ENCODE peak calls at places on chromosomes 16 and 17, in four cellular contexts. One of them, this sample, is unnamed.

GRCh38 chr17:44863254-44863918 is 15.7 kb downstream of the HIGD1B start:
- DNase-seq in HCT116: no peak
- DNase-seq in HepG2: peak
- DNase-seq in H1: no peak
- DNase-seq in this sample: no peak

GRCh38 chr17:42514279-42514678 is 21.8 kb upstream of the NAGLU start:
- DNase-seq in HepG2: no peak
- DNase-seq in HCT116: no peak
- DNase-seq in H1: no peak
- DNase-seq in this sample: no peak

GRCh38 chr17:68532826-68533225 is 20.6 kb downstream of the PRKAR1A start:
- DNase-seq in HCT116: no peak
- DNase-seq in HepG2: no peak
- DNase-seq in H1: no peak
- DNase-seq in this sample: no peak

GRCh38 chr17:79362996-79363305 is 247.9 kb downstream of the RBFOX3 start:
- DNase-seq in HepG2: no peak
- DNase-seq in HCT116: no peak
- DNase-seq in H1: no peak
- DNase-seq in this sample: no peak

GRCh38 chr16:22789281-22789945 is 24.5 kb upstream of the HS3ST2 start:
- DNase-seq in HepG2: no peak
- DNase-seq in HCT116: no peak
- DNase-seq in H1: no peak
- DNase-seq in this sample: no peak

GRCh38 chr16:57882797-57883196 is 80.5 kb upstream of the KIFC3 start:
- DNase-seq in HCT116: no peak
- DNase-seq in H1: no peak
- DNase-seq in HepG2: no peak
- DNase-seq in this sample: no peak

GRCh38 chr16:84569382-84569987 is 48.4 kb downstream of the COTL1 start:
- DNase-seq in HCT116: no peak
- DNase-seq in H1: no peak
- DNase-seq in HepG2: no peak
- DNase-seq in this sample: no peak

GRCh38 chr16:70380205-70380918 is 33.7 kb downstream of the DDX19A start:
- DNase-seq in HepG2: peak
- DNase-seq in H1: peak
- DNase-seq in HCT116: no peak
- DNase-seq in this sample: no peak

GRCh38 chr17:83065660-83066542 is 13.5 kb upstream of the METRNL start:
- DNase-seq in H1: peak
- DNase-seq in HCT116: no peak
- DNase-seq in HepG2: no peak
- DNase-seq in this sample: no peak

GRCh38 chr16:11417487-11417886 is 72.2 kb downstream of the RMI2 start:
- DNase-seq in HCT116: no peak
- DNase-seq in H1: no peak
- DNase-seq in HepG2: no peak
- DNase-seq in this sample: no peak

GRCh38 chr16:11414815-11415775 is 69.8 kb downstream of the RMI2 start:
- DNase-seq in HepG2: no peak
- DNase-seq in HCT116: no peak
- DNase-seq in H1: no peak
- DNase-seq in this sample: no peak

GRCh38 chr16:11420895-11421294 is 75.6 kb downstream of the RMI2 start:
- DNase-seq in HepG2: no peak
- DNase-seq in HCT116: no peak
- DNase-seq in H1: no peak
- DNase-seq in this sample: no peak

GRCh38 chr16:11416228-11417001 is 71.2 kb downstream of the RMI2 start:
- DNase-seq in H1: no peak
- DNase-seq in HepG2: no peak
- DNase-seq in HCT116: no peak
- DNase-seq in this sample: no peak

GRCh38 chr16:11418506-11418905 is 73.2 kb downstream of the RMI2 start:
- DNase-seq in H1: no peak
- DNase-seq in HepG2: no peak
- DNase-seq in HCT116: no peak
- DNase-seq in this sample: no peak
- TF ChIP-seq FOSL1 in H1: no peak
- TF ChIP-seq FOSL1 in HepG2: no peak
- TF ChIP-seq FOSL1 in HCT116: no peak
- TF ChIP-seq FOSL1 in this sample: no peak

GRCh38 chr17:31508310-31509094 is 117.0 kb downstream of the RAB11FIP4 start:
- DNase-seq in HepG2: peak
- DNase-seq in HCT116: no peak
- DNase-seq in H1: no peak
- DNase-seq in this sample: no peak
- TF ChIP-seq FOSL1 in HepG2: no peak
- TF ChIP-seq FOSL1 in HCT116: no peak
- TF ChIP-seq FOSL1 in H1: no peak
- TF ChIP-seq FOSL1 in this sample: peak

GRCh38 chr16:67873435-67874146 is 739 bp downstream of the EDC4 start:
- DNase-seq in HCT116: no peak
- DNase-seq in H1: no peak
- DNase-seq in HepG2: no peak
- DNase-seq in this sample: no peak
- TF ChIP-seq FOSL1 in HCT116: no peak
- TF ChIP-seq FOSL1 in H1: no peak
- TF ChIP-seq FOSL1 in HepG2: no peak
- TF ChIP-seq FOSL1 in this sample: no peak

GRCh38 chr17:50579399-50579798 is 18.9 kb downstream of the CACNA1G start:
- DNase-seq in H1: no peak
- DNase-seq in HepG2: no peak
- DNase-seq in HCT116: no peak
- DNase-seq in this sample: peak
- TF ChIP-seq FOSL1 in H1: no peak
- TF ChIP-seq FOSL1 in HepG2: no peak
- TF ChIP-seq FOSL1 in HCT116: no peak
- TF ChIP-seq FOSL1 in this sample: no peak

DNA sequence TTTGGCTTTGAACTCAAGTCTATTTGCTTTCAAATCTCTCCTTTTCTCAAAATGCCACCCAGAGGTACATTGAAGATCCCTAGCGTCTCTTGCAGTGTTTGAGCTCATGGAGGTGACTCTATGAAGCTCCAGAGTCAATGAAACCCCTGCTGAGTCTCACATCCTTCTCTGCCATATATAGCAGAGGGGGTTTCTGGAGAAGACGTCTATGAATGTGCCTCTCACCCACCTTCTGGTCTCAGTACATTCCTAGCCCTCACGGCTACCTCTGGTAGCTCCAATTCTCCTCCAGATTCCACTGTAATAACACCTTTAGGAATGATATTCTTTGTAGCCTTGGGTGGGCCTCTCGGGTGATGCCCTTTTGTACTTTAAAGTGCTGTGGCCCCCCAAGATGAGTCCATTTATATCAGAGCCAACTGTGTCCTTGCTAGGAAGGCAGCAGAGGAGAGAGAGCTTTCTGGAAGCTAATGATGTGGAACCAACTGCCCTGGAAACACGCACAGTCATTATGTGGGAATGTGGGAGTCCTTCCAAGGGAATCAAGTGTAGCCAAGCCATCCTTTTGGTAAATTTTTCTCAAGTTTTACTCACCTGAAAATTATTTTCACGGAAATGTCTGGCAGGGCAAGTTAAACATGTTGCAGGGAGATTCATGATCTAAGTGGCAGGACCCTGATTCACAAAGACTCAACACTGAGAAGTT is 123.4 kb downstream of the ASIC2 start:
- DNase-seq in HCT116: no peak
- DNase-seq in HepG2: no peak
- DNase-seq in H1: no peak
- DNase-seq in this sample: no peak
- TF ChIP-seq FOSL1 in HCT116: no peak
- TF ChIP-seq FOSL1 in HepG2: no peak
- TF ChIP-seq FOSL1 in H1: no peak
- TF ChIP-seq FOSL1 in this sample: no peak

GRCh38 chr16:15041260-15042011 is 14.4 kb downstream of the NTAN1 start:
- DNase-seq in HCT116: no peak
- DNase-seq in H1: no peak
- DNase-seq in HepG2: no peak
- DNase-seq in this sample: peak
- TF ChIP-seq FOSL1 in HCT116: no peak
- TF ChIP-seq FOSL1 in H1: no peak
- TF ChIP-seq FOSL1 in HepG2: no peak
- TF ChIP-seq FOSL1 in this sample: no peak

DNA sequence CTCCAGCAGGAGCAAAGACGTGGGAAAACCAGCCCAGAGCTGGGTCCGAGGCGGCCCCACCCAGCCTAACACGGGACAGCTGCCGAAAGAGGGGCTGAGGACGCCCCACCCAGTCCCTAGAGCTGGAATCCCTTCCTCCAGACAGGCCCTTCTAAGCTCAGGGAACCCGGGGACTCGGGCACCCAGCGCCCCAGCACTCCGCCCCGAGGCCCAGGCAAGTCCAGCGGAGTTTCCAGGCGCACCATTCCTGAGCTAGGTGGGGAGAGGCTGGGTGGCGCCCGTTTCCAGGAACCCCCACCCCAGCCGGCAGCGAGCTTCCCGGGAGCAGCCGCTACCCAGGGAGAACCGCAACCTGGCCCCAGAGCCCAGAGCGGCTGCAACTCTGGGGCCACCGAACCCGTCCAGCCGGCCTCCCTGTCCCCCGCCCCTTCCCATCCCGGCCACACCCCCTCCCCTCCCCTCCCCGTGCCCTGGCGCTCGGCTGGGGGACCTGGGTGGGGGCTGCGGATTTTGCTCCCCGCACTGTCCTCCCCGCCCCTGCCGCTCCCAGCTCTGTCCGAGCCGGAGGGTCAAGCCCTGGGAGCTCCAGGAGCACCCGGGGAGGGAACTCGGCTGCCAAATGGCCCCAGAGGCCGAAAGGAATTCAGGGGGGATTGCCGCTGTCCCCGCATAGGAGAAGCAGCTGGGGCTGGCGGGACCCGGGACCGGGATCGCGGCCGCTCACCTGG is 503 bp downstream of the TMC6 start:
- DNase-seq in H1: no peak
- DNase-seq in HCT116: no peak
- DNase-seq in HepG2: peak
- DNase-seq in this sample: peak
- TF ChIP-seq FOSL1 in H1: no peak
- TF ChIP-seq FOSL1 in HCT116: no peak
- TF ChIP-seq FOSL1 in HepG2: no peak
- TF ChIP-seq FOSL1 in this sample: no peak

DNA sequence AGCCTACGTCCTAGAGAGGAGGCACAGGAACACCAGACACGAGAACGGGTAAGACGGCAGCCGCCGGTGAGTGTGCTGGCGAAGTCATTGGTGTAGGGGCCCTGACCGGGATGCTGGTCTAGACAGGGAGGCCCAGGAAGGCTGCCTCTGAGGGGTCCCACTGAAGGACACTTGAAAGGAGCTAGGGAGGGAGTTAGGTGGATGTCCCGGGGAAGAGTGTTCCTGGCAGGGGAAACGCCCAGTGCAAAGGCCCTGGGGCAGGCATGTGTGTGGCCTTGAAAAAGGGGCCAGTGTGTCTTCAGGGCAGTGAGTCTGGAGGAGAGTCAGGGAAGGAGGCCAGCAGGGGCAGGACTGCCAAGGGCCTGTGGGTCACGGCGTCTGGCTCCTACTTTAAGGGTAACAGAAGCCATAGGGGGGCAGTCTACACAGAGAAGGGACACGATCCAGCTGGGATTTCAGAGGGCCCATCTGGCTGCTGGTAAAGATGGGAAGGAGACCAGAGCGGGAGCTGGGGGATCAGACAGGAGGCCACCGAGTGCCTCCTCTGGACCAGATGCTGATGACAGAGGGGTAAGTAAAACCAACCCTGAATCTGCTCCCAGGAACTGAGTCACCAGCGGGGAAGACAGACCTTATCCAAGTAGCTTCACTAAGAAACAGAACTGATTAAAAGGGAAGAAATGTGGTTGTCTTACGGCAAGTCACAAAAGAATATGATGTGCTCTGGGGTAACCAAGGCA is 115.9 kb downstream of the LITAF start:
- DNase-seq in HCT116: no peak
- DNase-seq in HepG2: no peak
- DNase-seq in H1: no peak
- DNase-seq in this sample: no peak
- TF ChIP-seq FOSL1 in HCT116: no peak
- TF ChIP-seq FOSL1 in HepG2: no peak
- TF ChIP-seq FOSL1 in H1: no peak
- TF ChIP-seq FOSL1 in this sample: no peak